ENCODE peak calls at places on chromosomes 16 and 17, in four cellular contexts. J is fibroblast of lung, S is mucosa of gallbladder, D is AG09309. P is an unnamed sample.

GRCh38 chr17:28613916-28614315 is at the start of gene RSKR:
- DNase-seq in J (no peak), S (no peak), D (no peak), P (peak)

GRCh38 chr16:88387941-88388627 is 5.3 kb downstream of the ZNF469 start:
- DNase-seq in J (peak), S (peak), D (no peak), P (no peak)

GRCh38 chr16:4892356-4893102 is 44.4 kb downstream of the PPL start:
- DNase-seq in J (peak), S (no peak), D (no peak), P (no peak)

GRCh38 chr16:77585379-77585778 is 136.9 kb upstream of the NUDT7 start:
- DNase-seq in J (peak), S (no peak), D (no peak), P (peak)

GRCh38 chr16:28524544-28525179 is 14.1 kb downstream of the NUPR1 start:
- DNase-seq in J (no peak), S (no peak), D (no peak), P (peak)

GRCh38 chr17:58307468-58308172 is 21.0 kb downstream of the TSPOAP1 start:
- DNase-seq in J (no peak), S (peak), D (no peak), P (no peak)

GRCh38 chr16:50539822-50540710 is 8.1 kb upstream of the NKD1 start:
- DNase-seq in J (no peak), S (no peak), D (no peak), P (peak)

GRCh38 chr16:86391486-86391885 is 118.8 kb upstream of the FOXF1 start:
- DNase-seq in J (peak), S (no peak), D (no peak), P (no peak)

GRCh38 chr16:84778720-84779119 is 41.1 kb upstream of the CRISPLD2 start:
- DNase-seq in J (no peak), S (no peak), D (no peak), P (no peak)

GRCh38 chr17:17605747-17606083 is 14.2 kb upstream of the PEMT start:
- DNase-seq in J (peak), S (no peak), D (peak), P (no peak)

GRCh38 chr16:74607967-74608356 is 1.0 kb upstream of the GLG1 start:
- DNase-seq in J (no peak), S (no peak), D (no peak), P (no peak)

GRCh38 chr17:62967111-62967449 is 1.0 kb downstream of the TANC2 start:
- DNase-seq in J (no peak), S (no peak), D (no peak), P (no peak)

GRCh38 chr17:70804161-70804560 is 634.8 kb downstream of the KCNJ2 start:
- DNase-seq in J (peak), S (no peak), D (no peak), P (no peak)

GRCh38 chr17:7404737-7405412 is 978 bp upstream of the TMEM256 start:
- DNase-seq in J (no peak), S (no peak), D (no peak), P (peak)

GRCh38 chr17:74890554-74890953 is 2.9 kb downstream of the FADS6 start:
- DNase-seq in J (no peak), S (no peak), D (no peak), P (no peak)

GRCh38 chr17:65123757-65124675 is 13.2 kb upstream of the RGS9 start:
- DNase-seq in J (no peak), S (no peak), D (no peak), P (no peak)

GRCh38 chr16:74667215-74667765 is 613 bp upstream of the RFWD3 start:
- DNase-seq in J (peak), S (peak), D (no peak), P (peak)

GRCh38 chr17:50533720-50534148 is 1.2 kb downstream of the EPN3 start:
- DNase-seq in J (peak), S (peak), D (no peak), P (no peak)

GRCh38 chr16:23420011-23420410 is 33.0 kb downstream of the COG7 start:
- DNase-seq in J (peak), S (no peak), D (no peak), P (no peak)

GRCh38 chr17:17181666-17182600 is 24.2 kb downstream of the PLD6 start:
- DNase-seq in J (no peak), S (no peak), D (no peak), P (no peak)

GRCh38 chr17:59844884-59845594 is 47.7 kb downstream of the TUBD1 start:
- DNase-seq in J (peak), S (no peak), D (no peak), P (no peak)

GRCh38 chr16:25606069-25606468 is 85.7 kb upstream of the HS3ST4 start:
- DNase-seq in J (no peak), S (no peak), D (no peak), P (no peak)

GRCh38 chr17:63470116-63470515 is 6.7 kb upstream of the ACE start:
- DNase-seq in J (no peak), S (no peak), D (no peak), P (no peak)

GRCh38 chr16:88377961-88378360 is 4.8 kb upstream of the ZNF469 start:
- DNase-seq in J (no peak), S (no peak), D (no peak), P (no peak)

GRCh38 chr17:79214459-79214858 is 139.8 kb downstream of the ENGASE start:
- DNase-seq in J (no peak), S (no peak), D (no peak), P (no peak)

GRCh38 chr16:55116165-55116894 is 185.7 kb downstream of the IRX5 start:
- DNase-seq in J (peak), S (peak), D (peak), P (no peak)

GRCh38 chr17:39462644-39463375 is 1.5 kb downstream of the CDK12 start:
- DNase-seq in J (peak), S (no peak), D (no peak), P (peak)

GRCh38 chr16:528111-529011 is 849 bp downstream of the CAPN15 start:
- DNase-seq in J (peak), S (no peak), D (no peak), P (peak)

GRCh38 chr16:67514382-67514828 is 14.2 kb upstream of the RIPOR1 start:
- DNase-seq in J (peak), S (peak), D (peak), P (peak)

P was measured in NB4.